ENCODE peak calls at places on chromosomes 13 and 19, in five cellular contexts. O is neural progenitor cell, Q is hepatocyte, I is GM23248, R is IMR-90. D is an unnamed sample.

GRCh38 chr19:12574036-12574435 is 22.8 kb upstream of the ZNF564 start:
- DNase-seq in O (no peak), Q (no peak), I (no peak), R (no peak), D (no peak)

GRCh38 chr13:20359335-20359734 is 127.2 kb upstream of the GJB6 start:
- DNase-seq in O (no peak), Q (no peak), I (peak), R (peak), D (peak)

GRCh38 chr19:610071-610800 is 20.6 kb downstream of the HCN2 start:
- DNase-seq in O (no peak), Q (no peak), I (no peak), R (no peak), D (no peak)

GRCh38 chr13:82627183-82627582 is 1255.1 kb downstream of the SLITRK1 start:
- DNase-seq in O (no peak), Q (no peak), I (peak), R (peak), D (peak)

GRCh38 chr19:29687244-29687896 is 22.1 kb downstream of the PLEKHF1 start:
- DNase-seq in O (no peak), Q (no peak), I (peak), R (peak), D (peak)

GRCh38 chr13:32796754-32797153 is 210.5 kb downstream of the PDS5B start:
- DNase-seq in O (no peak), Q (no peak), I (no peak), R (no peak), D (no peak)

GRCh38 chr13:93878675-93879074 is 600.8 kb downstream of the DCT start:
- DNase-seq in O (no peak), Q (no peak), I (no peak), R (no peak), D (no peak)

GRCh38 chr13:99892189-99892588 is 79.4 kb downstream of the ZIC5 start:
- DNase-seq in O (peak), Q (no peak), I (no peak), R (no peak), D (no peak)

GRCh38 chr19:46890423-46891170 is 29.8 kb downstream of the ARHGAP35 start:
- DNase-seq in O (no peak), Q (peak), I (peak), R (peak), D (peak)

GRCh38 chr13:27917121-27917947 is 2.5 kb upstream of the PDX1 start:
- DNase-seq in O (peak), Q (no peak), I (no peak), R (no peak), D (no peak)

GRCh38 chr19:10085641-10086031 is 481 bp upstream of the SHFL start:
- DNase-seq in O (no peak), Q (no peak), I (no peak), R (no peak), D (no peak)

DNA sequence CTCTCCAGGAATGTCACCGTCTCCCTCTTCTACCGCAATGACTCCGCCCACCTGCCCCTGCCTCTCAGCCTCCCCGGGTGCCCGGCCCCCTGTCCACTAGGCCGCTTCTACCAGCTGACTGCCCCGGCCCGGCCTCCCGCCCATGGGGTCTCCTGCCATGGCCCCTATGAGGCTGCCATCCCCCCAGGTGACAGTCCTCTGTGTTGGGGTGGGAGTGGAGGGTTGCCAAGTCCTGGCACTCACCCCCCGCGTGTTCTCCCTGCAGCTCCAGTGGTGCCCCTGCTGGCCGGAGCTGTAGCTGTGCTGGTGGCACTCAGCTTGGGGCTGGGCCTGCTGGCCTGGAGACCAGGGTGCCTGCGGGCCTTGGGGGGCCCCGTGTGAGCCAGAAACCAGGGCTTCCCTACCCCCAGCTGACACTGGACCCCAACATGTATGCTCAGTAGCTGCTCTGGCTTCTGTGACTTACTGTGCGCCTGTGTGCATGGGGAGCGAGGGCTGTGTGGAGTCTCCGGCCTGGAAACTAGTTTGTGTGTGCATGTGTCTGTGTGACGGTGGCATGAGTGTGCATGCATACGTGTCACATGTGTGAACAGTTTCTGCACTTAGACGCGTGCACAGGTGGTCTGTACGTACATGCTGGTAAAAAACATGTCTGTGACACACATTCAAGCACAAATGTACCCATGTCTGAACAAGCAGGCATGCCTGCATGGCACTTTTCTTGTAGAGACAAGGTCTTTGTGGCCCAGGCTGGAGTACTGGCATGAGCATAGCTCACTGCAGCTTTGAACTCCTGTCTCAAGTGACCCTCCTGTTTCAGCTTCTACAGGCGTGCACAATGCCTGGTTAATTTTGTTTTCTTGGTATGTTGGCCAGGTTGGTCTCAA is 4.8 kb downstream of the ACP4 start:
- DNase-seq in O (no peak), Q (no peak), I (peak), R (no peak), D (no peak)
- H3K4me2 ChIP-seq in O (no peak), Q (no peak), I (no peak), R (no peak), D (no peak)

DNA sequence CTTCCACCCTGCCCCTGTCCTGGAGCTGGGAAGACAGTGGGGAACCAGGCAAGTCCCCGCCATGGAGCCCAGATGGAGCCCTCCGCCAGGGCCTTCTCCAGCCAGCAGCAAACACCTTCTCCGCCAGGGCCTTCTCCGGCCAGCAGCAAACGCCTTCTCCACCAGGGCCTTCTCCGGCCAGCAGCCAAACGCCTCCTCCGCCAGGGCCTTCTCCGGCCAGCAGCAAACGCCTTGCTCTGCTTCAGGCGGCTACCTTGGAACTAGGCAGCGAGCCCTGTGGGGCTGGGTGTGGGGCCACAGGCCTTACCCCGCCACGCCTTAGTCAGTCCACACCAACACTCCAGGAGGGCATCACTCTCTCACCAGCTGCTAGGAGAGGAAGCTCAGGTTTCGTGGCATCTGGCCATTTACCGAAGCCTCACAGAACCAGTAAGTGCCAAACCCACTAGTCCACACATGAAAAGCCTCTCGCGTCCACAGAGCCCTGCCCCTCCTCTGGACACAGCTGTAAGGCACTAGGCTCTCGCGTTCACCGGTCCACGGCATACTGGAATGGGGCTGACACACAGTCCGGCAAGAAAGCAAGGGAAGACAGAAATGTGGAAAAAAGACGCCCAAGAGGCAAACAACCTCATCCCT is 41.0 kb downstream of the MLLT1 start:
- DNase-seq in O (no peak), Q (no peak), I (peak), R (peak), D (peak)
- H3K4me2 ChIP-seq in O (no peak), Q (no peak), I (peak), R (no peak), D (peak)

GRCh38 chr19:39264306-39265290 is 3.6 kb upstream of the IFNL2 start:
- DNase-seq in O (peak), Q (peak), I (peak), R (no peak), D (no peak)
- H3K4me2 ChIP-seq in O (peak), Q (peak), I (no peak), R (no peak), D (peak)

DNA sequence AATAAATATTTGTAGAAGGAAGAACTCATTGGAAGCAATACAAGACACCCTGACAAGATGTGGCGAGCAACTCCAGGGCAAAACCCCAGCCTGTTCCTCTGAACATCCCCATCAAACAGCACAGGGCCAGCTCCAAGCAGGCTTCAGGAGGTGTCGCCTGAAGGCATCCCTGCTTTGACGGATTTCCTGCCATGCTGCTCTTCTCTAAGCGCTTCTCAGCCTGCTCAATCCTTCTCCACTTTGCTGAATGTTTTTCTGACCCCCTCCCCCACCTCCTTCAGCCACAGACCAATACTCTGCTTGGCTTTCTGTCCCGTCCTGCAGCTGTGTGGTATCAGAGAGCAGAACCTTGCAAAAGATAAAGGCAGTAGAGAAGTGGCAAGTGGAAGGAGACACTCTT is 28.4 kb downstream of the C19orf81 start:
- DNase-seq in O (no peak), Q (no peak), I (no peak), R (no peak), D (no peak)
- H3K4me2 ChIP-seq in O (no peak), Q (no peak), I (no peak), R (no peak), D (no peak)

DNA sequence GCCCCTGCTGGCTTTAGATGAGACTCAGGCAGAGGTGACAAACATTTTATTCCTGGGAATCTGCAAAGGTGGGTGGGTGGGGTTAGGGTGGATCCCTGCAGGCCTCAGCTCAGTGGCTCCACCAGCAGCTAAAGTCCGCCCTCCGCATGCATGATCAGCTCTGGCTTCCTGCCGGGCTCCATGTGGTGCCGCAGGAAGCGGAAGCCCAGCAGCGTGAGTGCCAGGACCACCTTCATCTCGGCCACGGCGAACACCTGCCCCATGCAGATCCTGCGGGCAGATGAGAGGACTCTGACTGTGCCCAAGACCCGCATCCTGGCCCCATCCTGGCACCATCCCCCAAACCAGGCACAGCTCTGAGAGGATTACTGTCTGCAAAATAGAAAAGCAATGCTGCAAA is 26.3 kb downstream of the CYP4F2 start:
- DNase-seq in O (no peak), Q (no peak), I (no peak), R (no peak), D (no peak)
- H3K4me2 ChIP-seq in O (no peak), Q (no peak), I (no peak), R (no peak), D (no peak)

GRCh38 chr13:43054803-43055802 is 31.7 kb downstream of the DNAJC15 start:
- DNase-seq in O (peak), Q (peak), I (peak), R (peak), D (peak)
- H3K4me2 ChIP-seq in O (peak), Q (peak), I (peak), R (peak), D (peak)